ENCODE peak calls at places on chromosomes 6 and 20, in seven cellular contexts. J is coronary artery, N is SW480, P is T1000, C is fibroblast of villous mesenchyme, Q is NCI-H748 treated with DMSO at 0.1 percent for 48 hours, M is pancreas. O is an unnamed sample.

GRCh38 chr6:106119526-106119925 is 33.4 kb downstream of the PRDM1 start:
- DNase-seq in J (no peak), N (peak), P (no peak), C (no peak), Q (no peak), M (no peak), O (peak)

GRCh38 chr20:49270177-49270576 is 7.7 kb downstream of the ZNFX1 start:
- DNase-seq in J (no peak), N (no peak), P (no peak), C (peak), Q (no peak), M (no peak), O (no peak)

GRCh38 chr6:20153194-20153593 is 59.1 kb downstream of the MBOAT1 start:
- DNase-seq in J (no peak), N (no peak), P (no peak), C (no peak), Q (no peak), M (no peak), O (no peak)

GRCh38 chr6:136517002-136517401 is 33.2 kb downstream of the MAP7 start:
- DNase-seq in J (no peak), N (no peak), P (no peak), C (no peak), Q (no peak), M (no peak), O (no peak)

GRCh38 chr6:130913119-130913518 is 85.9 kb downstream of the SMLR1 start:
- DNase-seq in J (no peak), N (peak), P (no peak), C (no peak), Q (no peak), M (no peak), O (no peak)

GRCh38 chr6:52933778-52934177 is 24.3 kb upstream of the GSTA3 start:
- DNase-seq in J (no peak), N (no peak), P (no peak), C (no peak), Q (no peak), M (no peak), O (no peak)

GRCh38 chr6:49257549-49257948 is 205.5 kb downstream of the MMUT start:
- DNase-seq in J (no peak), N (no peak), P (no peak), C (no peak), Q (no peak), M (no peak), O (no peak)

GRCh38 chr6:164753517-164753916 is 555.9 kb downstream of the C6orf118 start:
- DNase-seq in J (no peak), N (peak), P (peak), C (no peak), Q (no peak), M (no peak), O (no peak)

GRCh38 chr6:81894286-81894685 is 141.8 kb upstream of the TENT5A start:
- DNase-seq in J (no peak), N (no peak), P (no peak), C (peak), Q (no peak), M (no peak), O (no peak)

GRCh38 chr20:3228750-3229032 is 10.3 kb downstream of the SLC4A11 start:
- DNase-seq in J (no peak), N (no peak), P (no peak), C (no peak), Q (no peak), M (no peak), O (no peak)

GRCh38 chr20:21303872-21304586 is 898 bp downstream of the XRN2 start:
- DNase-seq in J (no peak), N (no peak), P (no peak), C (no peak), Q (peak), M (no peak), O (no peak)

GRCh38 chr20:49323622-49324238 is 45.9 kb upstream of the ZNFX1 start:
- DNase-seq in J (no peak), N (peak), P (no peak), C (peak), Q (no peak), M (no peak), O (no peak)

GRCh38 chr6:76866091-76866490 is 597.2 kb downstream of the HTR1B start:
- DNase-seq in J (no peak), N (no peak), P (no peak), C (no peak), Q (no peak), M (no peak), O (no peak)